ENCODE peak calls at places on chromosome 3, in eight cellular contexts. One of them, this sample, is unnamed.
A peak's percentile ranks its signal among the peaks of the same experiment; 100 is the strongest.

GRCh38 chr3:179706233-179706632 is 53.4 kb downstream of the USP13 start:
- DNase-seq in RWPE1: no peak
- DNase-seq in transverse colon: no peak
- DNase-seq in SJSA1: peak; percentile 32
- DNase-seq in uterus: no peak
- DNase-seq in heart right ventricle: no peak
- DNase-seq in GM23338: no peak
- DNase-seq in sigmoid colon: no peak
- DNase-seq in this sample: no peak

GRCh38 chr3:149494022-149494758 is 19.7 kb downstream of the TM4SF4 start:
- DNase-seq in sigmoid colon: peak; percentile 80
- DNase-seq in RWPE1: no peak
- DNase-seq in uterus: peak; percentile 60
- DNase-seq in SJSA1: peak; percentile 38
- DNase-seq in GM23338: peak; percentile 90
- DNase-seq in transverse colon: peak; percentile 62
- DNase-seq in heart right ventricle: peak; percentile 65
- DNase-seq in this sample: peak; percentile 82

GRCh38 chr3:190863119-190863465 is 598 bp upstream of the GMNC start:
- DNase-seq in transverse colon: no peak
- DNase-seq in GM23338: no peak
- DNase-seq in sigmoid colon: no peak
- DNase-seq in heart right ventricle: no peak
- DNase-seq in SJSA1: peak; percentile 4
- DNase-seq in uterus: no peak
- DNase-seq in RWPE1: no peak
- DNase-seq in this sample: peak; percentile 30

GRCh38 chr3:166455724-166456123 is 618.5 kb upstream of the BCHE start:
- DNase-seq in sigmoid colon: no peak
- DNase-seq in RWPE1: no peak
- DNase-seq in transverse colon: no peak
- DNase-seq in heart right ventricle: no peak
- DNase-seq in GM23338: no peak
- DNase-seq in SJSA1: no peak
- DNase-seq in uterus: no peak
- DNase-seq in this sample: no peak

GRCh38 chr3:175007316-175007715 is 148.2 kb downstream of the NAALADL2 start:
- DNase-seq in transverse colon: no peak
- DNase-seq in GM23338: no peak
- DNase-seq in uterus: no peak
- DNase-seq in sigmoid colon: no peak
- DNase-seq in heart right ventricle: no peak
- DNase-seq in SJSA1: no peak
- DNase-seq in RWPE1: no peak
- DNase-seq in this sample: no peak

GRCh38 chr3:127718244-127718915 is 45.6 kb downstream of the ABTB1 start:
- DNase-seq in transverse colon: no peak
- DNase-seq in RWPE1: no peak
- DNase-seq in SJSA1: peak; percentile 14
- DNase-seq in uterus: no peak
- DNase-seq in GM23338: no peak
- DNase-seq in heart right ventricle: no peak
- DNase-seq in sigmoid colon: peak; percentile 41
- DNase-seq in this sample: no peak

GRCh38 chr3:47527952-47528718 is 14.6 kb upstream of the ELP6 start:
- DNase-seq in uterus: no peak
- DNase-seq in heart right ventricle: no peak
- DNase-seq in sigmoid colon: no peak
- DNase-seq in RWPE1: peak; percentile 18
- DNase-seq in transverse colon: no peak
- DNase-seq in SJSA1: no peak
- DNase-seq in GM23338: no peak
- DNase-seq in this sample: no peak

GRCh38 chr3:151477596-151478375 is 16.9 kb upstream of the IGSF10 start:
- DNase-seq in uterus: no peak
- DNase-seq in GM23338: peak; percentile 20
- DNase-seq in SJSA1: no peak
- DNase-seq in heart right ventricle: no peak
- DNase-seq in sigmoid colon: no peak
- DNase-seq in RWPE1: no peak
- DNase-seq in transverse colon: no peak
- DNase-seq in this sample: no peak

GRCh38 chr3:30354972-30355371 is 251.4 kb upstream of the TGFBR2 start:
- DNase-seq in heart right ventricle: no peak
- DNase-seq in SJSA1: no peak
- DNase-seq in GM23338: no peak
- DNase-seq in RWPE1: no peak
- DNase-seq in sigmoid colon: no peak
- DNase-seq in transverse colon: no peak
- DNase-seq in uterus: no peak
- DNase-seq in this sample: no peak

GRCh38 chr3:99668044-99668443 is 29.6 kb downstream of the COL8A1 start:
- DNase-seq in transverse colon: no peak
- DNase-seq in SJSA1: no peak
- DNase-seq in uterus: no peak
- DNase-seq in GM23338: no peak
- DNase-seq in sigmoid colon: no peak
- DNase-seq in RWPE1: no peak
- DNase-seq in heart right ventricle: no peak
- DNase-seq in this sample: no peak

GRCh38 chr3:167166594-167167253 is 213.4 kb downstream of the ZBBX start:
- DNase-seq in uterus: no peak
- DNase-seq in sigmoid colon: no peak
- DNase-seq in SJSA1: no peak
- DNase-seq in heart right ventricle: peak; percentile 72
- DNase-seq in GM23338: peak; percentile 27
- DNase-seq in RWPE1: no peak
- DNase-seq in transverse colon: no peak
- DNase-seq in this sample: peak; percentile 31

GRCh38 chr3:49421890-49422378 is 339 bp downstream of the AMT start:
- DNase-seq in uterus: no peak
- DNase-seq in RWPE1: no peak
- DNase-seq in heart right ventricle: no peak
- DNase-seq in SJSA1: no peak
- DNase-seq in GM23338: no peak
- DNase-seq in transverse colon: no peak
- DNase-seq in sigmoid colon: no peak
- DNase-seq in this sample: no peak

GRCh38 chr3:33773627-33774026 is 24.8 kb upstream of the PDCD6IP start:
- DNase-seq in GM23338: peak; percentile 18
- DNase-seq in RWPE1: no peak
- DNase-seq in heart right ventricle: no peak
- DNase-seq in transverse colon: no peak
- DNase-seq in uterus: no peak
- DNase-seq in sigmoid colon: no peak
- DNase-seq in SJSA1: no peak
- DNase-seq in this sample: no peak

GRCh38 chr3:147354621-147355020 is 51.7 kb downstream of the ZIC4 start:
- DNase-seq in heart right ventricle: no peak
- DNase-seq in GM23338: peak; percentile 65
- DNase-seq in sigmoid colon: no peak
- DNase-seq in uterus: no peak
- DNase-seq in SJSA1: no peak
- DNase-seq in RWPE1: no peak
- DNase-seq in transverse colon: no peak
- DNase-seq in this sample: no peak

GRCh38 chr3:128726691-128727031 is 678 bp downstream of the RAB7A start:
- DNase-seq in RWPE1: peak; percentile 80
- DNase-seq in sigmoid colon: peak; percentile 81
- DNase-seq in heart right ventricle: peak; percentile 36
- DNase-seq in transverse colon: peak; percentile 73
- DNase-seq in uterus: peak; percentile 34
- DNase-seq in SJSA1: peak; percentile 49
- DNase-seq in GM23338: peak; percentile 54
- DNase-seq in this sample: peak; percentile 38

GRCh38 chr3:72810659-72811434 is 37.4 kb downstream of the SHQ1 start:
- DNase-seq in heart right ventricle: no peak
- DNase-seq in uterus: no peak
- DNase-seq in sigmoid colon: no peak
- DNase-seq in SJSA1: no peak
- DNase-seq in transverse colon: no peak
- DNase-seq in GM23338: no peak
- DNase-seq in RWPE1: no peak
- DNase-seq in this sample: no peak

GRCh38 chr3:47016934-47017435 is 37.5 kb downstream of the NBEAL2 start:
- DNase-seq in heart right ventricle: no peak
- DNase-seq in RWPE1: no peak
- DNase-seq in SJSA1: peak; percentile 56
- DNase-seq in transverse colon: no peak
- DNase-seq in GM23338: no peak
- DNase-seq in sigmoid colon: no peak
- DNase-seq in uterus: no peak
- DNase-seq in this sample: peak; percentile 25

GRCh38 chr3:59327324-59327939 is 277.6 kb upstream of the CFAP20DC start:
- DNase-seq in heart right ventricle: no peak
- DNase-seq in transverse colon: no peak
- DNase-seq in SJSA1: peak; percentile 78
- DNase-seq in uterus: no peak
- DNase-seq in RWPE1: peak; percentile 71
- DNase-seq in sigmoid colon: no peak
- DNase-seq in GM23338: peak; percentile 20
- DNase-seq in this sample: peak; percentile 21

DNA sequence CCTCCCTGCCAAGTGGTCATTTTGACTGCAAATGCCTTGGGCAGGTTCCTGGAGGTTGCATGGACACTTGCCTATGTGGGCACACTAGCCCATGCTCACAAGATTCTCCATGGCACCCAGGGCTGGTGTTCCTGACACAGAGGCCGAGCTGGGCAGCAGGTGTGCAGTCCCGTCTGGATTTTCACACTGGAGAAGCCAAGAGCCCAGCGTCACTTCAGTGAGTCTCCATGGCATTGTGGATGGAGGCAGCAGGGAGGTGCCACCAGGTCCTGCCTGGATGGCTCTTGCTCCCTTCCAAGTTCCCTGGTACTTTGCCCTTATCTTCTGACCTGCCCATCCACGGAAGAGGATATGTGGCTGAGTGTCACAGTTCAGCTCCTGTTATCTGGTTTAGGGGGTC is 63.7 kb upstream of the PLCL2 start:
- DNase-seq in sigmoid colon: no peak
- DNase-seq in GM23338: no peak
- DNase-seq in uterus: no peak
- DNase-seq in heart right ventricle: no peak
- DNase-seq in RWPE1: no peak
- DNase-seq in transverse colon: no peak
- DNase-seq in SJSA1: no peak
- DNase-seq in this sample: no peak
- H3K27ac ChIP-seq in sigmoid colon: no peak overlapping the region
- H3K27ac ChIP-seq in GM23338: no peak overlapping the region
- H3K27ac ChIP-seq in uterus: no peak overlapping the region
- H3K27ac ChIP-seq in heart right ventricle: no peak overlapping the region
- H3K27ac ChIP-seq in RWPE1: no peak overlapping the region
- H3K27ac ChIP-seq in transverse colon: no peak overlapping the region
- H3K27ac ChIP-seq in SJSA1: no peak overlapping the region
- H3K27ac ChIP-seq in this sample: no peak overlapping the region

DNA sequence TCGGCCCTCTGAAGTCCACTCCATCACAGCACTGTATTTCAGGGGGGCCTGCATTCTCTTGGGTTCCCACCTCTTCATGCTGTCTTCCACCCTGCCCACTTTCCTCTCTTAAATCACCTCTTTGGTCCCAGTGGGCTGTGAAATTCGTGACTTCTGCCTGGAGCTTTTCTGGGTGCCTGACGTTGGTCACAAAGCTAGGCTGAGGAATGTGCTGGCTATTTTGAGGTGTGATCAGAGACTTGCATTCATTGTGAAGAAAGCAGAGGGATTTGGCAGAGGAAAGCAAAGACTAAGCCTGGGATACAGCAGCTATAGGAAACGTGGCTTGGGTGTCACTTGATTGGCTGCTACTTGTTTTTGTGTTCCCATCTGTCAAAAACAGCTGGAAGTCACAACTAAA is 202.5 kb downstream of the SATB1 start:
- DNase-seq in GM23338: no peak
- DNase-seq in transverse colon: no peak
- DNase-seq in uterus: no peak
- DNase-seq in SJSA1: no peak
- DNase-seq in heart right ventricle: no peak
- DNase-seq in RWPE1: no peak
- DNase-seq in sigmoid colon: no peak
- DNase-seq in this sample: no peak
- H3K27ac ChIP-seq in GM23338: no peak overlapping the region
- H3K27ac ChIP-seq in transverse colon: no peak overlapping the region
- H3K27ac ChIP-seq in uterus: no peak overlapping the region
- H3K27ac ChIP-seq in SJSA1: no peak overlapping the region
- H3K27ac ChIP-seq in heart right ventricle: no peak overlapping the region
- H3K27ac ChIP-seq in RWPE1: no peak overlapping the region
- H3K27ac ChIP-seq in sigmoid colon: no peak overlapping the region
- H3K27ac ChIP-seq in this sample: no peak overlapping the region

GRCh38 chr3:185065059-185065458 is 87.8 kb downstream of the C3orf70 start:
- DNase-seq in SJSA1: no peak
- DNase-seq in transverse colon: no peak
- DNase-seq in heart right ventricle: no peak
- DNase-seq in sigmoid colon: no peak
- DNase-seq in RWPE1: no peak
- DNase-seq in uterus: no peak
- DNase-seq in GM23338: peak; percentile 43
- DNase-seq in this sample: no peak
- H3K27ac ChIP-seq in SJSA1: no peak overlapping the region
- H3K27ac ChIP-seq in transverse colon: no peak overlapping the region
- H3K27ac ChIP-seq in heart right ventricle: no peak overlapping the region
- H3K27ac ChIP-seq in sigmoid colon: no peak overlapping the region
- H3K27ac ChIP-seq in RWPE1: no peak overlapping the region
- H3K27ac ChIP-seq in uterus: no peak overlapping the region
- H3K27ac ChIP-seq in GM23338: no peak overlapping the region
- H3K27ac ChIP-seq in this sample: no peak overlapping the region

GRCh38 chr3:42080452-42080872 is 10.7 kb upstream of the TRAK1 start:
- DNase-seq in transverse colon: peak; percentile 58
- DNase-seq in sigmoid colon: peak; percentile 85
- DNase-seq in uterus: no peak
- DNase-seq in GM23338: no peak
- DNase-seq in SJSA1: peak; percentile 79
- DNase-seq in RWPE1: peak; percentile 34
- DNase-seq in heart right ventricle: no peak
- DNase-seq in this sample: peak; percentile 18
- H3K27ac ChIP-seq in transverse colon: peak overlapping the region; percentile 83
- H3K27ac ChIP-seq in sigmoid colon: peak overlapping the region; percentile 86
- H3K27ac ChIP-seq in uterus: peak overlapping the region; percentile 39
- H3K27ac ChIP-seq in GM23338: peak overlapping the region; percentile 24
- H3K27ac ChIP-seq in SJSA1: peak overlapping the region; percentile 64
- H3K27ac ChIP-seq in RWPE1: peak overlapping the region; percentile 78
- H3K27ac ChIP-seq in heart right ventricle: peak overlapping the region; percentile 61
- H3K27ac ChIP-seq in this sample: peak overlapping the region; percentile 42

DNA sequence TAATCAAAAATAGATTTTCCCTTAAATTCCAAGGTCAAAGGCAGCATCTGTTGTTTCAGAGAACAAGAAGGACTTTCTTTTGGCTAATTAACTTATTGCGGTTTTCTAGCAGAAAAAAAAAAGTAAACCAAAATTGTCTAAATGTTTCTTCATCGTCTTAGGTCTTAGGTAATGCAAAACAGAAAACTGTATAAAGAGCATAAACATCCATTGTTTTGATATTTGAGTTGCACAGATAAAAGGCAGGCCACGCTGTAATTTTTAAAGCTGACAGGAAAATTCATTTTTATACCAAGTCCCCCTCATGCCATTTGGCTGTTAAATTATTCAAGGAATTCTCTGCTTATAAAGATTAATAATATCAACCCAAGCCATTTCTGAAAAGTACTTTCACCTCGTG is 139.0 kb downstream of the TNIK start:
- DNase-seq in sigmoid colon: no peak
- DNase-seq in uterus: no peak
- DNase-seq in transverse colon: no peak
- DNase-seq in GM23338: no peak
- DNase-seq in RWPE1: no peak
- DNase-seq in SJSA1: no peak
- DNase-seq in heart right ventricle: no peak
- DNase-seq in this sample: no peak
- H3K27ac ChIP-seq in sigmoid colon: peak overlapping the region; percentile 58
- H3K27ac ChIP-seq in uterus: peak overlapping the region; percentile 25
- H3K27ac ChIP-seq in transverse colon: peak overlapping the region; percentile 57
- H3K27ac ChIP-seq in GM23338: no peak overlapping the region
- H3K27ac ChIP-seq in RWPE1: no peak overlapping the region
- H3K27ac ChIP-seq in SJSA1: no peak overlapping the region
- H3K27ac ChIP-seq in heart right ventricle: no peak overlapping the region
- H3K27ac ChIP-seq in this sample: no peak overlapping the region